ENCODE peak calls at places on chromosomes 1 and 21, in eight cellular contexts. One of them, this sample, is unnamed.

GRCh38 chr1:63615809-63616420 is 22.7 kb downstream of the PGM1 start:
- DNase-seq in neural progenitor cell: peak; percentile 74
- DNase-seq in bronchial epithelial cell: peak; percentile 64
- DNase-seq in lower lobe of right lung: no peak
- DNase-seq in B cell: peak; percentile 79
- DNase-seq in ovary: no peak
- DNase-seq in pancreas: peak; percentile 77
- DNase-seq in BE2C: peak; percentile 35
- DNase-seq in this sample: peak; percentile 57

GRCh38 chr1:235304549-235305451 is 23.2 kb downstream of the ARID4B start:
- DNase-seq in neural progenitor cell: no peak
- DNase-seq in bronchial epithelial cell: no peak
- DNase-seq in lower lobe of right lung: no peak
- DNase-seq in B cell: peak; percentile 42
- DNase-seq in ovary: no peak
- DNase-seq in pancreas: no peak
- DNase-seq in BE2C: peak; percentile 21
- DNase-seq in this sample: no peak

GRCh38 chr1:212060632-212061472 is 25.3 kb downstream of the DTL start:
- DNase-seq in neural progenitor cell: no peak
- DNase-seq in bronchial epithelial cell: peak; percentile 73
- DNase-seq in lower lobe of right lung: no peak
- DNase-seq in B cell: no peak
- DNase-seq in ovary: no peak
- DNase-seq in pancreas: no peak
- DNase-seq in BE2C: no peak
- DNase-seq in this sample: no peak

GRCh38 chr1:21278898-21279819 is 11.1 kb downstream of the ECE1 start:
- DNase-seq in neural progenitor cell: peak; percentile 70
- DNase-seq in bronchial epithelial cell: no peak
- DNase-seq in lower lobe of right lung: no peak
- DNase-seq in B cell: no peak
- DNase-seq in ovary: peak; percentile 71
- DNase-seq in pancreas: no peak
- DNase-seq in BE2C: no peak
- DNase-seq in this sample: no peak

GRCh38 chr1:9442266-9442846 is 96.9 kb upstream of the SLC25A33 start:
- DNase-seq in neural progenitor cell: no peak
- DNase-seq in bronchial epithelial cell: peak; percentile 40
- DNase-seq in lower lobe of right lung: no peak
- DNase-seq in B cell: no peak
- DNase-seq in ovary: no peak
- DNase-seq in pancreas: no peak
- DNase-seq in BE2C: no peak
- DNase-seq in this sample: no peak

GRCh38 chr1:4969556-4970129 is 315.2 kb downstream of the AJAP1 start:
- DNase-seq in neural progenitor cell: no peak
- DNase-seq in bronchial epithelial cell: no peak
- DNase-seq in lower lobe of right lung: no peak
- DNase-seq in B cell: no peak
- DNase-seq in ovary: no peak
- DNase-seq in pancreas: no peak
- DNase-seq in BE2C: no peak
- DNase-seq in this sample: no peak

GRCh38 chr1:209900734-209901133 is 37.3 kb upstream of the SYT14 start:
- DNase-seq in neural progenitor cell: no peak
- DNase-seq in bronchial epithelial cell: peak; percentile 82
- DNase-seq in lower lobe of right lung: no peak
- DNase-seq in B cell: no peak
- DNase-seq in ovary: no peak
- DNase-seq in pancreas: no peak
- DNase-seq in BE2C: no peak
- DNase-seq in this sample: no peak

GRCh38 chr21:39444406-39445145 is 1.0 kb downstream of the LCA5L start:
- DNase-seq in neural progenitor cell: peak; percentile 64
- DNase-seq in bronchial epithelial cell: peak; percentile 13
- DNase-seq in lower lobe of right lung: no peak
- DNase-seq in B cell: peak; percentile 14
- DNase-seq in ovary: peak; percentile 40
- DNase-seq in pancreas: no peak
- DNase-seq in BE2C: no peak
- DNase-seq in this sample: no peak

GRCh38 chr1:55213885-55214213 is 1.3 kb downstream of the USP24 start:
- DNase-seq in neural progenitor cell: peak; percentile 26
- DNase-seq in bronchial epithelial cell: no peak
- DNase-seq in lower lobe of right lung: no peak
- DNase-seq in B cell: peak; percentile 35
- DNase-seq in ovary: no peak
- DNase-seq in pancreas: no peak
- DNase-seq in BE2C: peak; percentile 6
- DNase-seq in this sample: no peak

GRCh38 chr21:39575778-39576177 is 37.0 kb upstream of the B3GALT5 start:
- DNase-seq in neural progenitor cell: no peak
- DNase-seq in bronchial epithelial cell: peak; percentile 60
- DNase-seq in lower lobe of right lung: no peak
- DNase-seq in B cell: no peak
- DNase-seq in ovary: no peak
- DNase-seq in pancreas: no peak
- DNase-seq in BE2C: no peak
- DNase-seq in this sample: no peak

GRCh38 chr1:74964508-74964907 is 169.7 kb upstream of the LHX8 start:
- DNase-seq in neural progenitor cell: no peak
- DNase-seq in bronchial epithelial cell: peak; percentile 8
- DNase-seq in lower lobe of right lung: no peak
- DNase-seq in B cell: no peak
- DNase-seq in ovary: no peak
- DNase-seq in pancreas: peak; percentile 13
- DNase-seq in BE2C: peak; percentile 76
- DNase-seq in this sample: no peak

GRCh38 chr1:228162286-228163003 is 3.2 kb upstream of the IBA57 start:
- DNase-seq in neural progenitor cell: no peak
- DNase-seq in bronchial epithelial cell: peak; percentile 61
- DNase-seq in lower lobe of right lung: peak; percentile 57
- DNase-seq in B cell: no peak
- DNase-seq in ovary: no peak
- DNase-seq in pancreas: peak; percentile 26
- DNase-seq in BE2C: peak; percentile 48
- DNase-seq in this sample: no peak

GRCh38 chr1:92329356-92330129 is 30.7 kb downstream of the RPAP2 start:
- DNase-seq in neural progenitor cell: no peak
- DNase-seq in bronchial epithelial cell: peak; percentile 93
- DNase-seq in lower lobe of right lung: no peak
- DNase-seq in B cell: no peak
- DNase-seq in ovary: no peak
- DNase-seq in pancreas: no peak
- DNase-seq in BE2C: no peak
- DNase-seq in this sample: no peak

GRCh38 chr1:166920561-166921475 is 44.8 kb upstream of the TADA1 start:
- DNase-seq in neural progenitor cell: peak; percentile 85
- DNase-seq in bronchial epithelial cell: no peak
- DNase-seq in lower lobe of right lung: no peak
- DNase-seq in B cell: peak; percentile 59
- DNase-seq in ovary: no peak
- DNase-seq in pancreas: peak; percentile 8
- DNase-seq in BE2C: no peak
- DNase-seq in this sample: peak; percentile 49

GRCh38 chr1:78601068-78601467 is 19.2 kb upstream of the IFI44L start:
- DNase-seq in neural progenitor cell: no peak
- DNase-seq in bronchial epithelial cell: no peak
- DNase-seq in lower lobe of right lung: no peak
- DNase-seq in B cell: no peak
- DNase-seq in ovary: no peak
- DNase-seq in pancreas: no peak
- DNase-seq in BE2C: no peak
- DNase-seq in this sample: no peak

GRCh38 chr1:95021794-95022193 is 51.0 kb downstream of the ALG14 start:
- DNase-seq in neural progenitor cell: no peak
- DNase-seq in bronchial epithelial cell: no peak
- DNase-seq in lower lobe of right lung: no peak
- DNase-seq in B cell: no peak
- DNase-seq in ovary: no peak
- DNase-seq in pancreas: no peak
- DNase-seq in BE2C: no peak
- DNase-seq in this sample: no peak

GRCh38 chr1:33612877-33613487 is 140.5 kb downstream of the ZSCAN20 start:
- DNase-seq in neural progenitor cell: peak; percentile 85
- DNase-seq in bronchial epithelial cell: peak; percentile 63
- DNase-seq in lower lobe of right lung: no peak
- DNase-seq in B cell: peak; percentile 38
- DNase-seq in ovary: peak; percentile 67
- DNase-seq in pancreas: peak; percentile 77
- DNase-seq in BE2C: peak; percentile 57
- DNase-seq in this sample: peak; percentile 68

GRCh38 chr1:18134324-18135046 is 26.9 kb downstream of the IGSF21 start:
- DNase-seq in neural progenitor cell: no peak
- DNase-seq in bronchial epithelial cell: no peak
- DNase-seq in lower lobe of right lung: no peak
- DNase-seq in B cell: no peak
- DNase-seq in ovary: no peak
- DNase-seq in pancreas: no peak
- DNase-seq in BE2C: peak; percentile 53
- DNase-seq in this sample: no peak

GRCh38 chr1:172144445-172145060 is 275.9 kb upstream of the C1orf105 start:
- DNase-seq in neural progenitor cell: no peak
- DNase-seq in bronchial epithelial cell: no peak
- DNase-seq in lower lobe of right lung: peak; percentile 45
- DNase-seq in B cell: no peak
- DNase-seq in ovary: peak; percentile 84
- DNase-seq in pancreas: peak; percentile 23
- DNase-seq in BE2C: peak; percentile 89
- DNase-seq in this sample: no peak

GRCh38 chr1:162384601-162385279 is 3.2 kb downstream of the C1orf226 start:
- DNase-seq in neural progenitor cell: peak; percentile 54
- DNase-seq in bronchial epithelial cell: no peak
- DNase-seq in lower lobe of right lung: no peak
- DNase-seq in B cell: no peak
- DNase-seq in ovary: no peak
- DNase-seq in pancreas: no peak
- DNase-seq in BE2C: no peak
- DNase-seq in this sample: no peak

GRCh38 chr1:30876451-30877204 is 31.9 kb downstream of the SDC3 start:
- DNase-seq in neural progenitor cell: no peak
- DNase-seq in bronchial epithelial cell: no peak
- DNase-seq in lower lobe of right lung: no peak
- DNase-seq in B cell: no peak
- DNase-seq in ovary: no peak
- DNase-seq in pancreas: no peak
- DNase-seq in BE2C: no peak
- DNase-seq in this sample: no peak
- TF ChIP-seq CTCF in neural progenitor cell: no peak
- TF ChIP-seq CTCF in bronchial epithelial cell: no peak
- TF ChIP-seq CTCF in lower lobe of right lung: no peak
- TF ChIP-seq CTCF in B cell: no peak
- TF ChIP-seq CTCF in ovary: no peak
- TF ChIP-seq CTCF in pancreas: no peak
- TF ChIP-seq CTCF in BE2C: no peak
- TF ChIP-seq CTCF in this sample: no peak

DNA sequence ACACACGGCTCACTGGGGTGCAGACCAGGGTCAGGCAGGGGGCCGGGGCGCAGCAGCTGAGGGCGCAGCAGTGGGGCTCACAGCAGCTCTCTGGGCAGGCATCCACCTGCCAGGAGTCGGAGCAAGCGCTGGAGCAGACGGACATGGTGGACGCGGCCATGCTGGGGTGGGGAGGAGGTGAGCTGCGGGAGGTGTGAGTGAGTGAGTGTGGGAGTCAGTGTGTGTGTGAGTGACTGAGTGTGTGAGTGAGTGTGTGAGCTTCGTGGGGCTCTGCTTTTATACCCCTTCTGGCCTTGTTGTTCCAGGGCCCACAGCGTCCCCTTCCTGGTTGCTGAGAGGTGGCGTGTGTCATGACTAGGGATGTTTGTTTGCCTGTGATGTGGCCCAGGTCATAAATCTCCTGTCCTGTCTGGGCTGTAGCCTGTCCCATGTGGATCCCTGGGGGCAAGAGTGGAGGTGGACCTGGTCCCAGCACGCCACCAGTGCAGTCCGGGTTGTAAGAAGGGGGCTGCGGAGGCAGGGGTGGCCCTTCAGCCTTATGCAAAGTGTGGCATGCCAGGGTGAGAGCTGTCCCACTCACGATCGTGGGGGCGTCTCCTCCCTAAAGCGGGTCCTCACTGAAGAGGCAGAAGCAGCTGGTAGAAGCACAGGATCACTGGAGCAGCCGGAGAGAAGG is at the start of gene KRTAP10-1:
- DNase-seq in neural progenitor cell: no peak
- DNase-seq in bronchial epithelial cell: no peak
- DNase-seq in lower lobe of right lung: no peak
- DNase-seq in B cell: no peak
- DNase-seq in ovary: no peak
- DNase-seq in pancreas: no peak
- DNase-seq in BE2C: no peak
- DNase-seq in this sample: no peak
- TF ChIP-seq CTCF in neural progenitor cell: no peak
- TF ChIP-seq CTCF in bronchial epithelial cell: no peak
- TF ChIP-seq CTCF in lower lobe of right lung: no peak
- TF ChIP-seq CTCF in B cell: no peak
- TF ChIP-seq CTCF in ovary: no peak
- TF ChIP-seq CTCF in pancreas: no peak
- TF ChIP-seq CTCF in BE2C: no peak
- TF ChIP-seq CTCF in this sample: no peak

GRCh38 chr1:215824245-215824644 is 257.1 kb downstream of the KCTD3 start:
- DNase-seq in neural progenitor cell: peak; percentile 31
- DNase-seq in bronchial epithelial cell: no peak
- DNase-seq in lower lobe of right lung: no peak
- DNase-seq in B cell: no peak
- DNase-seq in ovary: no peak
- DNase-seq in pancreas: no peak
- DNase-seq in BE2C: peak; percentile 12
- DNase-seq in this sample: no peak
- TF ChIP-seq CTCF in neural progenitor cell: peak; percentile 61
- TF ChIP-seq CTCF in bronchial epithelial cell: no peak
- TF ChIP-seq CTCF in lower lobe of right lung: no peak
- TF ChIP-seq CTCF in B cell: no peak
- TF ChIP-seq CTCF in ovary: no peak
- TF ChIP-seq CTCF in pancreas: no peak
- TF ChIP-seq CTCF in BE2C: peak; percentile 62
- TF ChIP-seq CTCF in this sample: no peak

DNA sequence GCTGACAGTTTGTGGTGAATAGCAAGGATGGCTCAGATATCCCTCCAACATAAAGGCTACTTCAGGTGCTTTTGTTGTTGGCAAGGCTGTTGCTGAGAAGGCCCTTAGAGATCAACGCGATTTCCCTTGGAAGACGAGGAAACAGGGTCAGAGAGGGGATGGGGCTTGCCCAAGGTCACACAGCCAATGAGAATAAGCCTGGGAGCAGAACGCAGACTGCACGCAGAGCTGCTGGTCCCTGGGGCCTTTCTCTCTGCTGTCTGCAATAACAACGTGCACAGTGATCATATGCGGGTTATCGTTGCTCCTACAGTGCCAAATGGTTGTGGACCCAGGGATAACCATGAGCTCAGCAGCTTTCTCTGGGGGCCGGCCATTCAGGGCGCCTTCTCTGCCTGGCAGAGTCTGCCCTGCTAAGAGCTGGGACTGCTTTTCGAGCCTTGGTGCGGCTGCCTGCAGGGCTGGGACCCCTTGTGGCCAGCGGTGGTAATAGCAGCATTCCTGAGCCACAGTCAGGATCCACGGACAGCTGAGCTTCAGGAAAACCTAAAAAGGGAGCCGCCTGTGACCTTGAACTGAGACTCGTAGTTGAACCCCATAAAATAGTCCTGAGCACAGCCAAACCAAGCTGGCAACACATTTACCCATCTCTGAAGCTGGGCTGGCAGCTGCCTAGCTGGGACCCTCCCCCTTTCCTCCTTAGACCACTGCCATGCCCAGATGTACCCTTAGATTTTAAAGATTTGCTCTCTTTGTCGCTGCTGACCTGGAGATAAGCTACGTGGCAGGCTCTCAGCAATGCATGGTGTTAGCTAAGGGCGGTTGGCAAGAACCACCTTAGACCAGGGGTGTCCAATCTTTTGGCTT is 39.8 kb downstream of the HTR6 start:
- DNase-seq in neural progenitor cell: peak; percentile 84
- DNase-seq in bronchial epithelial cell: peak; percentile 47
- DNase-seq in lower lobe of right lung: peak; percentile 67
- DNase-seq in B cell: peak; percentile 55
- DNase-seq in ovary: peak; percentile 85
- DNase-seq in pancreas: peak; percentile 74
- DNase-seq in BE2C: peak; percentile 74
- DNase-seq in this sample: peak; percentile 69
- TF ChIP-seq CTCF in neural progenitor cell: peak; percentile 85
- TF ChIP-seq CTCF in bronchial epithelial cell: peak; percentile 95
- TF ChIP-seq CTCF in lower lobe of right lung: peak; percentile 91
- TF ChIP-seq CTCF in B cell: peak; percentile 88
- TF ChIP-seq CTCF in ovary: peak; percentile 77
- TF ChIP-seq CTCF in pancreas: peak; percentile 81
- TF ChIP-seq CTCF in BE2C: peak; percentile 75
- TF ChIP-seq CTCF in this sample: peak; percentile 92

This sample was measured in GM20000.